ENCODE peak calls at places on chromosomes 7 and 10, in six cellular contexts. S, K, Z, I, J and X are unnamed samples.

GRCh38 chr10:103458720-103459119 is at the start of gene CALHM1:
- DNase-seq in S (no peak), K (no peak), Z (peak), I (no peak), J (peak), X (no peak)

GRCh38 chr10:13499150-13499549 is 29.7 kb downstream of the BEND7 start:
- DNase-seq in S (no peak), K (no peak), Z (no peak), I (no peak), J (no peak), X (no peak)

GRCh38 chr7:127619681-127620405 is 1.9 kb upstream of the PAX4 start:
- DNase-seq in S (no peak), K (peak), Z (no peak), I (no peak), J (no peak), X (no peak)

GRCh38 chr10:88170628-88171027 is 307.2 kb downstream of the PTEN start:
- DNase-seq in S (no peak), K (no peak), Z (no peak), I (no peak), J (no peak), X (no peak)

GRCh38 chr10:25696013-25696708 is 237.9 kb upstream of the MYO3A start:
- DNase-seq in S (no peak), K (no peak), Z (no peak), I (no peak), J (no peak), X (no peak)

GRCh38 chr10:3111626-3112220 is 44.4 kb downstream of the PFKP start:
- DNase-seq in S (no peak), K (no peak), Z (no peak), I (no peak), J (no peak), X (peak)

GRCh38 chr7:149598721-149599308 is 101.2 kb upstream of the ZNF746 start:
- DNase-seq in S (no peak), K (peak), Z (peak), I (peak), J (peak), X (peak)

GRCh38 chr10:1150638-1150955 is 94.4 kb downstream of the WDR37 start:
- DNase-seq in S (no peak), K (no peak), Z (no peak), I (no peak), J (no peak), X (no peak)

GRCh38 chr7:4134204-4134603 is 547.9 kb upstream of the FOXK1 start:
- DNase-seq in S (no peak), K (no peak), Z (no peak), I (no peak), J (no peak), X (no peak)

GRCh38 chr7:35249537-35249907 is 4.4 kb downstream of the TBX20 start:
- DNase-seq in S (no peak), K (peak), Z (no peak), I (no peak), J (no peak), X (peak)

GRCh38 chr10:94097656-94098055 is 103.9 kb downstream of the PLCE1 start:
- DNase-seq in S (no peak), K (no peak), Z (no peak), I (no peak), J (no peak), X (peak)

GRCh38 chr7:90599892-90600555 is 3.9 kb downstream of the CDK14 start:
- DNase-seq in S (no peak), K (no peak), Z (no peak), I (no peak), J (no peak), X (peak)

GRCh38 chr10:5951167-5951711 is 26.1 kb downstream of the IL15RA start:
- DNase-seq in S (no peak), K (no peak), Z (no peak), I (no peak), J (no peak), X (peak)

GRCh38 chr10:114507449-114507848 is 103.1 kb upstream of the AFAP1L2 start:
- DNase-seq in S (peak), K (no peak), Z (no peak), I (peak), J (no peak), X (no peak)

GRCh38 chr7:98178762-98179490 is 32.3 kb upstream of the BHLHA15 start:
- DNase-seq in S (no peak), K (no peak), Z (no peak), I (no peak), J (no peak), X (no peak)

GRCh38 chr7:94436018-94436604 is 41.4 kb downstream of the COL1A2 start:
- DNase-seq in S (peak), K (peak), Z (peak), I (peak), J (peak), X (peak)

GRCh38 chr7:48426966-48427555 is 255.8 kb downstream of the ABCA13 start:
- DNase-seq in S (peak), K (no peak), Z (no peak), I (peak), J (no peak), X (no peak)

GRCh38 chr10:112235920-112236319 is 47.3 kb upstream of the TECTB start:
- DNase-seq in S (no peak), K (no peak), Z (no peak), I (no peak), J (no peak), X (no peak)

GRCh38 chr10:111106081-111106480 is 29.3 kb downstream of the ADRA2A start:
- DNase-seq in S (no peak), K (no peak), Z (no peak), I (no peak), J (no peak), X (no peak)

GRCh38 chr10:95820363-95820762 is 64.4 kb downstream of the ENTPD1 start:
- DNase-seq in S (no peak), K (no peak), Z (no peak), I (no peak), J (no peak), X (no peak)

GRCh38 chr10:34351161-34351560 is 463.9 kb downstream of the PARD3 start:
- DNase-seq in S (no peak), K (no peak), Z (no peak), I (no peak), J (no peak), X (no peak)

GRCh38 chr7:99418260-99418659 is 9.5 kb downstream of the BUD31 start:
- DNase-seq in S (no peak), K (no peak), Z (no peak), I (no peak), J (no peak), X (no peak)

GRCh38 chr10:28845009-28845682 is 167.8 kb downstream of the BAMBI start:
- DNase-seq in S (no peak), K (no peak), Z (no peak), I (no peak), J (no peak), X (peak)

GRCh38 chr7:146002431-146003078 is 114.0 kb upstream of the CNTNAP2 start:
- DNase-seq in S (no peak), K (no peak), Z (peak), I (no peak), J (no peak), X (no peak)

GRCh38 chr10:1573981-1574380 is 163.3 kb downstream of the ADARB2 start:
- DNase-seq in S (no peak), K (no peak), Z (no peak), I (no peak), J (no peak), X (no peak)

GRCh38 chr10:129400426-129400825 is 66.6 kb upstream of the MGMT start:
- DNase-seq in S (no peak), K (no peak), Z (no peak), I (no peak), J (no peak), X (no peak)

GRCh38 chr7:73631558-73631957 is 7.2 kb upstream of the MLXIPL start:
- DNase-seq in S (no peak), K (no peak), Z (no peak), I (no peak), J (no peak), X (no peak)

GRCh38 chr7:17521437-17521836 is 223.0 kb downstream of the AHR start:
- DNase-seq in S (no peak), K (no peak), Z (no peak), I (no peak), J (no peak), X (peak)

GRCh38 chr10:103553743-103554487 is 60.4 kb downstream of the NEURL1 start:
- DNase-seq in S (no peak), K (no peak), Z (no peak), I (no peak), J (peak), X (no peak)

GRCh38 chr7:55133630-55134392 is 115.0 kb downstream of the EGFR start:
- DNase-seq in S (no peak), K (no peak), Z (no peak), I (no peak), J (no peak), X (peak)

GRCh38 chr10:61791216-61791615 is 110.3 kb upstream of the ARID5B start:
- DNase-seq in S (no peak), K (no peak), Z (no peak), I (no peak), J (no peak), X (peak)

GRCh38 chr10:121800146-121800545 is 127.7 kb downstream of the ATE1 start:
- DNase-seq in S (no peak), K (no peak), Z (no peak), I (no peak), J (no peak), X (peak)

GRCh38 chr10:87913170-87913921 is 49.9 kb downstream of the PTEN start:
- DNase-seq in S (no peak), K (no peak), Z (no peak), I (no peak), J (no peak), X (no peak)

GRCh38 chr7:26627871-26628270 is 236.5 kb downstream of the SKAP2 start:
- DNase-seq in S (no peak), K (no peak), Z (no peak), I (no peak), J (no peak), X (no peak)

GRCh38 chr10:132765435-132765834 is 20.5 kb downstream of the NKX6-2 start:
- DNase-seq in S (no peak), K (no peak), Z (no peak), I (no peak), J (no peak), X (no peak)

GRCh38 chr10:4725917-4726606 is 99.9 kb upstream of the AKR1E2 start:
- DNase-seq in S (no peak), K (no peak), Z (no peak), I (no peak), J (no peak), X (peak)

GRCh38 chr7:93751421-93751820 is 139.1 kb downstream of the TFPI2 start:
- DNase-seq in S (no peak), K (no peak), Z (no peak), I (no peak), J (no peak), X (no peak)

GRCh38 chr7:138797715-138798320 is at the start of the genes ATP6V0A4 and TMEM213:
- DNase-seq in S (no peak), K (no peak), Z (no peak), I (no peak), J (no peak), X (no peak)

GRCh38 chr10:72353963-72354355 is 760 bp downstream of the DNAJB12 start:
- DNase-seq in S (no peak), K (peak), Z (no peak), I (no peak), J (no peak), X (peak)

GRCh38 chr10:79398642-79399041 is 46.8 kb downstream of the ZCCHC24 start:
- DNase-seq in S (no peak), K (no peak), Z (no peak), I (no peak), J (no peak), X (no peak)

GRCh38 chr10:79397575-79398303 is 47.7 kb downstream of the ZCCHC24 start:
- DNase-seq in S (no peak), K (no peak), Z (no peak), I (no peak), J (no peak), X (peak)

GRCh38 chr10:79394631-79395030 is 47.4 kb downstream of the PPIF start:
- DNase-seq in S (no peak), K (no peak), Z (no peak), I (no peak), J (no peak), X (no peak)

GRCh38 chr10:79397051-79397450 is 48.4 kb downstream of the ZCCHC24 start:
- DNase-seq in S (no peak), K (no peak), Z (no peak), I (no peak), J (no peak), X (no peak)

DNA sequence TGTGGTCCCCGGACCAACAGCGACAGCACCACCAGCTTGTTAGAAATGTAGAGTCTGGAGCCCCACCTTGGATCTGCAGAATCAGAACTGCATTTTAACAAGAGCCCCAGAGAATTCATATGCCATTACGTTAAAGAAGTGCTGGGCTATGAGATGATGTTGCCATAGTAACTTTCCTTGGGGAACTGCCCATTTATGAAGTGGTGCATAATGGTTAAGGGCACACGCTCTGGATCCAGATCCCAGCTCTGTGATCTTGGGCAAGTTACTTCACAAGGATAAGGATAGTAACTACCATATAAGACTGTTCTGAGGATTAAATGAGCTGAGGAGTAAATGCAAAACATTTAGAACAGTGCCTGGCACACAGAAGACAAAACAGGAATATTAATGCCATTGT is 48.8 kb downstream of the ZCCHC24 start:
- DNase-seq in S (no peak), K (no peak), Z (no peak), I (no peak), J (no peak), X (peak)
- TF ChIP-seq CTCF in S (no peak), K (no peak), Z (no peak), I (no peak), J (no peak), X (no peak)

GRCh38 chr7:36923831-36924555 is 199.7 kb upstream of the AOAH start:
- DNase-seq in S (peak), K (no peak), Z (peak), I (peak), J (no peak), X (no peak)
- TF ChIP-seq CTCF in S (no peak), K (no peak), Z (no peak), I (no peak), J (no peak), X (no peak)

GRCh38 chr7:42237162-42237821 is at the start of gene GLI3:
- DNase-seq in S (peak), K (peak), Z (peak), I (peak), J (peak), X (peak)
- TF ChIP-seq CTCF in S (peak), K (no peak), Z (peak), I (no peak), J (no peak), X (peak)

DNA sequence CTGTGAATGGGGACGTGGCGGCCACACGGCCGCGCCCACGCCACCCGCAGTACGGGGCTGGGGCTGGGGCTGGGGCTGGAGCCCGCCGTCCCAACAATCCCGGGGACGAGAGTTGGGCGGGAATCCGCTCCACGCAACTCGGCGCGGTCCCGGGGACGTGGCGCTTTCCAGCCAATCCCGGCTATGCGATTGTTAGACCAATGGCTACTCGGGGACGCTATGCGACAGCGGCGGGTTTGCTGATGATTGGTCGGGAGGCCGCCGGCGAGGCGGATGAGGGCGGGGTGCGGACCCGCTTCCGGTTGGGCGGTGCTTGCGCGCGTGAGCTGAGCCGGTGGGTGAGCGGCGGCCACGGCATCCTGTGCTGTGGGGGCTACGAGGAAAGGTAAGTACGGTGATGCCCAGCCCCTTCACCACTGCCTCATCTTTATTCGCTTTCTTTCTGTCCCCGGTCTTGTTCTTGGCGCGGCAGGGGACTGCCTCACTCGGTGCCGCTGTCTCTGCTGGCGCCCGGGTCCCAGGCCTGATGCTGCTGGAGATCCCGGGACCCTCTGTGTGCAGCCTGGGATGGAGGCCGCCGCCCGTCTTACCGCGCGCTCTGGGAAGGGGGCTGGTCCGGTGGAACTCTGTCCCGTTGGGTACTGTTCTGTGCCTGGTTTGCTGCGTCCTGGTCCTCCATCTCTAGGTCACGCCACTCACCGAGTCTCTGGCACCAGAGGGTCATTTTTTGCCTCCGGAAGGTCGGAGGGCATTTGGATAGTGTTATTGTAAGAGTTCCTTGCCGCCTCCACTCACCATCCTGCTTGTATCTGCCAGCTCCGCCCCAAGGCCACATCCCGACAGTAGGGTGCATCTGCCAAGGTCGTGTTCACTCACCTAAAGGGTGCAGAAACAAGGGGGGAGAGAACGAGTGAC is at the start of gene CALU:
- DNase-seq in S (peak), K (peak), Z (peak), I (peak), J (peak), X (peak)
- TF ChIP-seq CTCF in S (no peak), K (no peak), Z (no peak), I (no peak), J (no peak), X (no peak)

DNA sequence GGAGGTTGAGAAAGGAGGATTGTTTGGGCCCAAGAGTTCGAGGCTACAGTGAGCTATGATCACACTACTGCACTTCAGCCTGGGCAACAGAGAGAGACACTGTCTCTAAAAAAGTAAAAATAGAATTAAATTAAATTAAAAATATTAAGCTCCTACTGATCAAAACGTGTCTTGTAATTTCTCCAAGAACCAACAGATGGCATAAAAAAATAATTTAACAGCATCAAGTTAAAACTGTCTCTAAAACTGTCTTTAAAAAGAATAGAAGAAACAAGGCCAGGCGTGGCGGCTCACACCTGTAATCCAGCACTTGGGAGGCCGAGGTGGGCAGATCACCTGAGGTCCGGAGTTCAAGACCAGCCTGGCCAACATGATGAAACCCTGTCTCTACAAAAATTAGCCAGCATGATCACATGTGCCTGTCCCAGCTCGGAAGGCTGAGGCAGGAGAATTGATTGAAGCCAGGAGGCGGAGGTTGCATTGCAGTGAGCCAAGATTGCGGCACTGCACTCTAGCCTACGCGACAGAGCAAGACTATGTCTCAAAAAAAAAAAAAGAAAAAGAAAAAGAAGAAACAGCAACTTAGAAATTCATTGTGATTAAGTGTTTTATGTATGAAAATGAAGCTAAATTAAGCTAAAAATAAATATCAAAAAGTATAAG is 24.5 kb downstream of the MTPAP start:
- DNase-seq in S (no peak), K (no peak), Z (no peak), I (no peak), J (no peak), X (no peak)
- TF ChIP-seq CTCF in S (no peak), K (no peak), Z (no peak), I (no peak), J (no peak), X (no peak)

GRCh38 chr7:14218338-14218737 is 228.9 kb upstream of the ETV1 start:
- DNase-seq in S (no peak), K (no peak), Z (no peak), I (no peak), J (no peak), X (no peak)
- TF ChIP-seq CTCF in S (no peak), K (no peak), Z (no peak), I (no peak), J (no peak), X (no peak)